ENCODE peak calls at places on chromosomes 16 and 17, in six cellular contexts. I is sigmoid colon; S is adipocyte; R is CD8-positive, alpha-beta T cell; G is IMR-90; Q is effector memory CD4-positive, alpha-beta T cell. E is an unnamed sample.

GRCh38 chr17:70405492-70406220 is 236.3 kb downstream of the KCNJ2 start:
- DNase-seq in Q (no peak), S (peak; percentile 53), I (no peak), G (peak; percentile 97), R (no peak), E (no peak)

GRCh38 chr17:43832976-43833829 is at the start of gene MPP3:
- DNase-seq in I (peak; percentile 78), Q (peak; percentile 32), G (peak; percentile 59), S (peak; percentile 94), R (peak; percentile 33), E (peak; percentile 38)

GRCh38 chr17:50087246-50087911 is 7.8 kb upstream of the PDK2 start:
- DNase-seq in I (peak; percentile 87), R (peak; percentile 73), S (peak; percentile 84), G (peak; percentile 72), Q (peak; percentile 51), E (peak; percentile 66)

GRCh38 chr17:1905190-1905919 is 75.5 kb downstream of the RPA1 start:
- DNase-seq in G (no peak), S (no peak), I (no peak), Q (no peak), R (no peak), E (no peak)

GRCh38 chr16:84687715-84688114 is 12.1 kb upstream of the USP10 start:
- DNase-seq in G (peak; percentile 96), S (peak; percentile 68), R (no peak), Q (no peak), I (peak; percentile 13), E (no peak)

GRCh38 chr17:66747561-66748275 is 87.2 kb upstream of the CACNG5 start:
- DNase-seq in Q (no peak), G (peak; percentile 80), S (peak; percentile 13), R (no peak), I (peak; percentile 33), E (no peak)

GRCh38 chr17:50469005-50469605 is 425 bp upstream of the CHAD start:
- DNase-seq in G (no peak), S (peak; percentile 27), R (no peak), I (peak; percentile 62), Q (no peak), E (no peak)

GRCh38 chr17:18259621-18260331 is 686 bp upstream of the MIEF2 start:
- DNase-seq in G (peak; percentile 20), S (no peak), R (no peak), Q (no peak), I (no peak), E (no peak)

GRCh38 chr16:2288701-2289100 is 20.8 kb upstream of the RNPS1 start:
- DNase-seq in Q (no peak), R (no peak), G (no peak), S (no peak), I (no peak), E (no peak)

GRCh38 chr16:86018487-86018886 is 119.5 kb downstream of the IRF8 start:
- DNase-seq in R (no peak), G (peak; percentile 45), Q (no peak), I (peak; percentile 81), S (peak; percentile 22), E (peak; percentile 37)

GRCh38 chr16:69940676-69941075 is 10.5 kb upstream of the CLEC18A start:
- DNase-seq in S (no peak), I (no peak), Q (no peak), G (no peak), R (no peak), E (no peak)

GRCh38 chr17:77184474-77184873 is 43.7 kb downstream of the SEC14L1 start:
- DNase-seq in Q (no peak), I (no peak), S (peak; percentile 51), R (no peak), G (no peak), E (no peak)

GRCh38 chr16:90078594-90078895 is 1.4 kb upstream of the PRDM7 start:
- DNase-seq in S (no peak), Q (no peak), G (no peak), I (no peak), R (no peak), E (no peak)

GRCh38 chr16:5041604-5042133 is 7.9 kb upstream of the NAGPA start:
- DNase-seq in G (peak; percentile 83), Q (no peak), I (no peak), S (peak; percentile 25), R (no peak), E (no peak)

GRCh38 chr16:3596101-3596861 is 15.1 kb downstream of the SLX4 start:
- DNase-seq in S (no peak), Q (no peak), G (no peak), I (no peak), R (no peak), E (no peak)

GRCh38 chr17:35447494-35447893 is 1.1 kb downstream of the SLFN13 start:
- DNase-seq in R (no peak), G (no peak), Q (no peak), I (no peak), S (no peak), E (no peak)

GRCh38 chr16:71383054-71383773 is 24.7 kb downstream of the CALB2 start:
- DNase-seq in S (no peak), R (no peak), G (peak; percentile 5), I (no peak), Q (no peak), E (no peak)

GRCh38 chr17:76079577-76080206 is 710 bp downstream of the ZACN start:
- DNase-seq in Q (no peak), I (no peak), R (no peak), S (no peak), G (no peak), E (no peak)

DNA sequence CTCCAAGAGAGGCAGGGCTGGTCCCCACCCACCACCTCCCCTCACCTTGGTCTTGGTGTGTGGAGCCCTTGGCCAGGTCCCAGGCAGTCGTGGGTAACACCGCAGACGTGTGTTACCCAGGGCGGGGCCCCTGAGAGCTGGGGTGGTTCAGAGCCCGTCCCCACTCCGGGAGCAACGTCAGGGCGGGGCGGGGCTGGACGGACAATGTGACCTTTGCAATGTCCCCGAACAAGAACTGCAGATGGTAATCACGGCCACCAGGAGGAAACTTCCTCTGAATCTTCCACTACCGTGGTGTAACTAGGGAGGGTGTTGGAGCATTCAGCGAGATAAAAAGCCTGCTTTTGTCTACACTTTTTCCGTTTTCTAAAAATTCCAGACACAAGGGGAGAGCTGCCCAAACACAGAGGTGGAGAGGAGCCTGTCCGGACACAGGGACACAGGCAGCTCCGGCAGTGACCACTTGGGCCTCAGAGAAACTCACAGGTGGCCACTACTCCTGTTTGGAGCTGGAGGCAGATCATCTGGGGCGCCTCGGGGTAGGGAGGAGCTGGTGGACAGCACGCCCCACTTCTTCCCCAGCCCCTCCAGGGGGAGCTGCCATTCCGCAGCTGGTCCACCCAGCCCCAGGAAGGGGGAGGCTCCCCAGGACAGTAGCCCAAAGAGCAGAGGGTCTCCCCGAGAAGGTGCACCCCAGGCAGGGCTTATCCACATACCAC is 14.2 kb upstream of the SLC38A10 start:
- DNase-seq in G (peak; percentile 51), I (peak; percentile 95), Q (no peak), R (no peak), S (peak; percentile 81), E (peak; percentile 93)
- H3K4me3 ChIP-seq in G (no peak overlapping the region), I (peak overlapping the region; percentile 33), Q (no peak overlapping the region), R (no peak overlapping the region), S (peak overlapping the region; percentile 74), E (no peak overlapping the region)

GRCh38 chr17:61821655-61822054 is 41.7 kb downstream of the BRIP1 start:
- DNase-seq in R (no peak), S (no peak), I (no peak), Q (no peak), G (no peak), E (no peak)
- H3K4me1 ChIP-seq in R (no peaks in the 10 kb centered on the region), S (no peaks in the 10 kb centered on the region), I (no peaks in the 10 kb centered on the region), Q (no peaks in the 10 kb centered on the region), G (no peaks in the 10 kb centered on the region), E (no peaks in the 10 kb centered on the region)

GRCh38 chr16:28839899-28840298 is 6.2 kb downstream of the TUFM start:
- DNase-seq in I (no peak), S (no peak), Q (no peak), R (no peak), G (no peak), E (no peak)
- H3K4me3 ChIP-seq in I (no peak overlapping the region), S (no peak overlapping the region), Q (no peak overlapping the region), R (no peak overlapping the region), G (no peak overlapping the region), E (no peak overlapping the region)

DNA sequence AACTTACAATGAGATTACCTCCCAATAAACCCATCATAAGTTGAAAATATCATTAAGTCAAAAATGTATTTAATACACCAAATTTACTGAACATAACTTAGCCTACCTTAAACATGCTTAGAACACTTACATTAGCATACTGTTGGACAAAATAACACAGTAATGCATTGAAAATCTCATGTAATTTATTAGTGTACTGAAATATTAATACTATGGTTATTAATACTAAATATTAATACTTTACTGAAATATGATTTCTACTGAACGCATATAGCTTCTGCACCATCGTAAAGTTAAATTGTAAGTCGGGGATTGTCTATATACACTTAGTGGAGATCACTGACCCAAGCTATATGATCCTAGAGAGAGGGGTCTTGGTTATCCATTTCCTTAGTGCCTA is 4.3 kb downstream of the USP32 start:
- DNase-seq in G (no peak), R (no peak), Q (no peak), S (no peak), I (no peak), E (no peak)
- H3K4me1 ChIP-seq in G (peaks cover 11% of the 10 kb centered on the region), R (peaks cover 18% of the 10 kb centered on the region), Q (peaks cover 9% of the 10 kb centered on the region), S (peaks cover 54% of the 10 kb centered on the region), I (peaks cover 50% of the 10 kb centered on the region), E (peaks cover 6% of the 10 kb centered on the region)

DNA sequence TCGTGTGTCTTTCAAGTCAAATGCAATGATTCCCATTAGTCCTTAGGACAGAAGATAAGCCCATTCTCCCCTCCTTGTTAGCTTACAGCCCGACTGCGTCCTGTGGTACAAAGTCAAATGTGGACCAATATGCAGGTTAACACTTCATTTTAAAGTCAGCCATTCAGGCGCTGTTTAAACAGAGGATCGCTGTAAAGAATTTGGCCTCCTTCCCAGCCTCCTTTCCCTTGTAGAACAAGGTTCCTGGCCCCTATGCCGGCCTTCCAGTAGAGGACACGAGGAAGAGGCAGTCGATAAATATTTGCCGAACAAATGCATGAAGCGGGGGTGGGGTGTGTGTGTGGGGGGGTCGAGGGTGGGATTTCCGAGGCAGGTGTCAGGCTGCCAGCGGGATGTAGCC is 4.3 kb downstream of the SDK2 start:
- DNase-seq in R (no peak), Q (no peak), G (no peak), I (no peak), S (no peak), E (no peak)
- H3K4me3 ChIP-seq in R (no peak overlapping the region), Q (no peak overlapping the region), G (no peak overlapping the region), I (no peak overlapping the region), S (no peak overlapping the region), E (no peak overlapping the region)

DNA sequence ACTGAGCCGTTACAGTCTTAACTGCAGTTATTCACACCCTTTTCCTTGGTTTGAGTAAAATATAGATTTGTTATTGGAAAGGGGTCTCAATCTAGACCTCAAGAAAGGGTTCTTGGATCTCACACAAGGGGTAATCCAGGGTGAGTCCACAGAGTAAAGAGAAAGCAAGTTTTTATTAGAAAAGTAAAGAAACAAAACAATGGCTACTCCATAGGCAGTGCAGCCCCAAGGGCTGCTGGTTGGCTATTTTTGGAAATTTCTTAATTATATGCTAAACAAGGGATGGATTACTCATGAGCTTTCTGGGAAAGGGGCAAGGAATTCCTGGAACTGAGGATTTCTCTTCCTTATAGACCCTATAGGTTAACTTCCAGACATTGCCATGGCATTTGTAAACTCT is 24.6 kb upstream of the MILR1 start:
- DNase-seq in S (no peak), G (no peak), I (no peak), Q (no peak), R (no peak), E (no peak)
- H3K4me1 ChIP-seq in S (peaks cover 11% of the 10 kb centered on the region), G (peaks cover 2% of the 10 kb centered on the region), I (no peaks in the 10 kb centered on the region), Q (no peaks in the 10 kb centered on the region), R (no peaks in the 10 kb centered on the region), E (no peaks in the 10 kb centered on the region)

E was measured in lung.